ENCODE peak calls at places on chromosomes 6 and 20, in six cellular contexts. One of them, this sample, is unnamed.

GRCh38 chr20:12276011-12276673 is 358.4 kb downstream of the BTBD3 start:
- DNase-seq in ovary: no peak
- DNase-seq in heart right ventricle: no peak
- DNase-seq in spleen: no peak
- DNase-seq in iPS DF 6.9: no peak
- DNase-seq in astrocyte of the spinal cord: no peak
- DNase-seq in this sample: no peak

GRCh38 chr6:36368921-36369880 is 18.3 kb downstream of the ETV7 start:
- DNase-seq in ovary: no peak
- DNase-seq in heart right ventricle: no peak
- DNase-seq in spleen: peak; percentile 63
- DNase-seq in iPS DF 6.9: no peak
- DNase-seq in astrocyte of the spinal cord: peak; percentile 58
- DNase-seq in this sample: peak; percentile 24

GRCh38 chr6:161186173-161186769 is 87.6 kb downstream of the AGPAT4 start:
- DNase-seq in ovary: no peak
- DNase-seq in heart right ventricle: no peak
- DNase-seq in spleen: no peak
- DNase-seq in iPS DF 6.9: no peak
- DNase-seq in astrocyte of the spinal cord: peak; percentile 78
- DNase-seq in this sample: no peak

GRCh38 chr6:143564484-143565017 is 53.0 kb upstream of the FUCA2 start:
- DNase-seq in ovary: no peak
- DNase-seq in heart right ventricle: peak; percentile 47
- DNase-seq in spleen: no peak
- DNase-seq in iPS DF 6.9: no peak
- DNase-seq in astrocyte of the spinal cord: no peak
- DNase-seq in this sample: no peak

GRCh38 chr20:57868310-57868709 is 158.5 kb upstream of the PMEPA1 start:
- DNase-seq in ovary: no peak
- DNase-seq in heart right ventricle: no peak
- DNase-seq in spleen: no peak
- DNase-seq in iPS DF 6.9: no peak
- DNase-seq in astrocyte of the spinal cord: no peak
- DNase-seq in this sample: no peak

GRCh38 chr6:158817298-158818007 is 1.7 kb downstream of the EZR start:
- DNase-seq in ovary: peak; percentile 32
- DNase-seq in heart right ventricle: peak; percentile 53
- DNase-seq in spleen: peak; percentile 83
- DNase-seq in iPS DF 6.9: no peak
- DNase-seq in astrocyte of the spinal cord: peak; percentile 44
- DNase-seq in this sample: no peak

GRCh38 chr6:113856011-113856551 is 1.1 kb upstream of the MARCKS start:
- DNase-seq in ovary: peak; percentile 9
- DNase-seq in heart right ventricle: peak; percentile 22
- DNase-seq in spleen: peak; percentile 74
- DNase-seq in iPS DF 6.9: no peak
- DNase-seq in astrocyte of the spinal cord: peak; percentile 74
- DNase-seq in this sample: peak; percentile 67

GRCh38 chr6:166167801-166168615 is at the start of gene TBXT:
- DNase-seq in ovary: no peak
- DNase-seq in heart right ventricle: no peak
- DNase-seq in spleen: no peak
- DNase-seq in iPS DF 6.9: no peak
- DNase-seq in astrocyte of the spinal cord: no peak
- DNase-seq in this sample: peak; percentile 10

GRCh38 chr20:25300496-25301170 is 52.7 kb downstream of the PYGB start:
- DNase-seq in ovary: no peak
- DNase-seq in heart right ventricle: no peak
- DNase-seq in spleen: no peak
- DNase-seq in iPS DF 6.9: no peak
- DNase-seq in astrocyte of the spinal cord: peak; percentile 34
- DNase-seq in this sample: no peak

GRCh38 chr6:157101166-157101565 is 222.2 kb downstream of the TMEM242 start:
- DNase-seq in ovary: no peak
- DNase-seq in heart right ventricle: no peak
- DNase-seq in spleen: no peak
- DNase-seq in iPS DF 6.9: no peak
- DNase-seq in astrocyte of the spinal cord: no peak
- DNase-seq in this sample: no peak

GRCh38 chr6:89073014-89073620 is 7.4 kb upstream of the PNRC1 start:
- DNase-seq in ovary: no peak
- DNase-seq in heart right ventricle: no peak
- DNase-seq in spleen: no peak
- DNase-seq in iPS DF 6.9: no peak
- DNase-seq in astrocyte of the spinal cord: no peak
- DNase-seq in this sample: no peak

GRCh38 chr20:62603021-62603906 is 39.0 kb upstream of the SLCO4A1 start:
- DNase-seq in ovary: no peak
- DNase-seq in heart right ventricle: peak; percentile 54
- DNase-seq in spleen: peak; percentile 94
- DNase-seq in iPS DF 6.9: no peak
- DNase-seq in astrocyte of the spinal cord: peak; percentile 64
- DNase-seq in this sample: peak; percentile 63

GRCh38 chr6:32194825-32195651 is 2.6 kb upstream of the GPSM3 start:
- DNase-seq in ovary: no peak
- DNase-seq in heart right ventricle: no peak
- DNase-seq in spleen: no peak
- DNase-seq in iPS DF 6.9: no peak
- DNase-seq in astrocyte of the spinal cord: peak; percentile 67
- DNase-seq in this sample: peak; percentile 76

DNA sequence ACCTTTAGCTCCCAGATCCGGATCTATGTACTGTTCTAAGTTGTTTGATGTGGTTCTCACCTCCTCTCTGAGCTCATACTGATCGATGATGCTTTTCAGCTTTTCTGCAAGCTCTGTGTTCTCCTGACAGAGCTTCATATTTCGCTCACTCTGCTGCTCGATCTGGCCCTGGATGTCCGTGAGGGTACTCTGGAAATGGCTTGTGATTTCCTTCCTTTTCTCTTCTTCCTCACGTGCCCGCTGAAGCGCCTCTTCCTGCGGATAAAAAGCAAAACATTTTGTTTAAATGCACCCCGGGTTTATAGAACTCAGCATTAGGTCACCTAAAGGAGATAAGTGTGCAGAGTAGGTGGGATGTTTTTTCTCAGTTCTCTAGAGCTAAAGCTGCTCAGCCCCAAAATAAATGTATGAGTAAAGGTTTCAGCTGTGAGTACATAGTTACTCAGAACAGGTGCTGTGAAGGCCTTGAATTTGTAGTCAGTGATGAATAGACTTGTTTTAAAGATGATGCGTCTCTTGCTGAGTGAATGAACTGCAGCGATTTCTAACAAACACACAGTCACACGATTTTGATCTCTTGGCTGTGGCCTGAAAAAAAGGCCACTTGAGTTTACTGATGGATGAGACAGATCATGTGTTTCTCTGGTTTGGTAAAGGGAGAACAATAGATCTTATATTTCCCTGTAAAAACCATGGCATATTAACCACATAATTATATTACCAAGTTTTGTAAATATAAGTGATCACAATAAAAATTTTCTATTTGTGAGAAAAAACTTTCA is 29.1 kb downstream of the TXLNB start:
- DNase-seq in ovary: no peak
- DNase-seq in heart right ventricle: no peak
- DNase-seq in spleen: no peak
- DNase-seq in iPS DF 6.9: no peak
- DNase-seq in astrocyte of the spinal cord: no peak
- DNase-seq in this sample: no peak
- H3K4me3 ChIP-seq in ovary: no peak overlapping the region
- H3K4me3 ChIP-seq in heart right ventricle: no peak overlapping the region
- H3K4me3 ChIP-seq in spleen: no peak overlapping the region
- H3K4me3 ChIP-seq in iPS DF 6.9: no peak overlapping the region
- H3K4me3 ChIP-seq in astrocyte of the spinal cord: no peak overlapping the region
- H3K4me3 ChIP-seq in this sample: no peak overlapping the region

DNA sequence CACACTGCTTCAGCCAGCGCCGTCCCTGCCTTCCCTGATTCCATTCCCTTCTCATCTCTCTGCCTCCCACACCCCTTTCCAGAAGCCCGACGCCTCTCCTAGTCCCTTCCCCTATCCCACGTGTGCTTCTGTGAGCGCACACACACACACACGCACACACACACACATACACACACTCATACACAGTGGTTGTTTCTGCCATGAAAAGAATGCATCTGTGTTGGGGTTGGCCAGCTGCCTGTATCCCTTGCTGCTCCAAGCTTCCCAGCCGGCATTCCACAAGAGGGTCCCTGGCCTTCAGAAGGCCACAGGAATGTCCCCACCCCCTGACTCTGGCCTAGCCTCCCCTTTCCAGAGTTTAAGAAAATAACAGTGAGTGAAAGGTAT is 51.7 kb downstream of the MOCS1 start:
- DNase-seq in ovary: peak; percentile 68
- DNase-seq in heart right ventricle: no peak
- DNase-seq in spleen: no peak
- DNase-seq in iPS DF 6.9: no peak
- DNase-seq in astrocyte of the spinal cord: peak; percentile 97
- DNase-seq in this sample: no peak
- H3K4me3 ChIP-seq in ovary: no peak overlapping the region
- H3K4me3 ChIP-seq in heart right ventricle: no peak overlapping the region
- H3K4me3 ChIP-seq in spleen: no peak overlapping the region
- H3K4me3 ChIP-seq in iPS DF 6.9: no peak overlapping the region
- H3K4me3 ChIP-seq in astrocyte of the spinal cord: no peak overlapping the region
- H3K4me3 ChIP-seq in this sample: no peak overlapping the region

DNA sequence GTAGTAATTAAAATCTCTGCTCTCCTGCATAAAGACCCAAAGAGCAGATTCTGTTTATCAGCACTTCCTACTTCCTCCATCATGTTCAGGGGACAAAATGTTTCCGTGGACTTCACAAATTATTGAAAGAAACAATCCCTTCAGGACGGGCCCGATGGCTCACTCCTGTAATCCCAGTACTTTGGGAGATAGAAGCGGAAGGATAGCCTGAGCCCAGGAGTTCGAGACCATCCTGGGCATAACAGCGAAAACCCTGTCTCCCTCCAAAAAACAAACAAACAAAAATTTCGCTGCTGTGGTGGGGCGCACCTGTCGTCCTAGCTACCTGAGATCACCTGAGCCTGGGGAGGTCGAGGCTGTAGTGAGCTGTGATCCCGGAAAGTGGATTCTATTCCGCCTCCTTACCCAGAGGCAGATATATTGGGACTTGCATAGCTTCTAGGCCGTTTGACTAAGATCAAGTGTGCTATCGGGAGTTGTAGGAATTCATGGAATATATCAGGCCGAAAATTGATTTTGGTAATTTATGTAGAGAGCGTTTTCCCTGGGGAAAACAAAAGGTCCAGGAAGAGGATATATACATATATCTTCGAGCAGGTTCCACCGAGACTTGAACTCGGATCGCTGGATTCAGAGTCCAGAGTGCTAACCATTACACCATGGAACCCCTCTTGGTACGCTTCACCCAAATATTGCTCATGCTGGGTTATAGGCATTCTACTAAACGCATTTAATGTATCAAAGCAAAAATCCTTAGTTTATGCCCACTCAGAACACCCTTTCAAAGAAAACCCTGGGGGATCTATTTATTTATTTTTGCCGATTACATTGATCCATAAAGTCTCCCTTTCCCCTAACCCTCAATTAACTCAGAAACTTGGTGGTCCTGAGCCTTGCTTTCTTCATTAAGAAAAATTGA is 74.5 kb upstream of the ZNF184 start:
- DNase-seq in ovary: no peak
- DNase-seq in heart right ventricle: no peak
- DNase-seq in spleen: no peak
- DNase-seq in iPS DF 6.9: no peak
- DNase-seq in astrocyte of the spinal cord: peak; percentile 62
- DNase-seq in this sample: peak; percentile 89
- H3K4me3 ChIP-seq in ovary: no peak overlapping the region
- H3K4me3 ChIP-seq in heart right ventricle: no peak overlapping the region
- H3K4me3 ChIP-seq in spleen: no peak overlapping the region
- H3K4me3 ChIP-seq in iPS DF 6.9: peak overlapping the region; percentile 84
- H3K4me3 ChIP-seq in astrocyte of the spinal cord: peak overlapping the region; percentile 38
- H3K4me3 ChIP-seq in this sample: peak overlapping the region; percentile 54

GRCh38 chr6:63805345-63805744 is 169.7 kb downstream of the PHF3 start:
- DNase-seq in ovary: no peak
- DNase-seq in heart right ventricle: no peak
- DNase-seq in spleen: no peak
- DNase-seq in iPS DF 6.9: no peak
- DNase-seq in astrocyte of the spinal cord: no peak
- DNase-seq in this sample: no peak

GRCh38 chr6:63804381-63804956 is 168.9 kb downstream of the PHF3 start:
- DNase-seq in ovary: no peak
- DNase-seq in heart right ventricle: no peak
- DNase-seq in spleen: no peak
- DNase-seq in iPS DF 6.9: no peak
- DNase-seq in astrocyte of the spinal cord: peak; percentile 85
- DNase-seq in this sample: peak; percentile 40

GRCh38 chr6:63807056-63807455 is 171.5 kb downstream of the PHF3 start:
- DNase-seq in ovary: no peak
- DNase-seq in heart right ventricle: no peak
- DNase-seq in spleen: no peak
- DNase-seq in iPS DF 6.9: no peak
- DNase-seq in astrocyte of the spinal cord: peak; percentile 22
- DNase-seq in this sample: peak; percentile 93

GRCh38 chr6:63806573-63806913 is 170.9 kb downstream of the PHF3 start:
- DNase-seq in ovary: no peak
- DNase-seq in heart right ventricle: no peak
- DNase-seq in spleen: no peak
- DNase-seq in iPS DF 6.9: no peak
- DNase-seq in astrocyte of the spinal cord: no peak
- DNase-seq in this sample: no peak

GRCh38 chr6:63805808-63806572 is 170.4 kb downstream of the PHF3 start:
- DNase-seq in ovary: no peak
- DNase-seq in heart right ventricle: no peak
- DNase-seq in spleen: no peak
- DNase-seq in iPS DF 6.9: no peak
- DNase-seq in astrocyte of the spinal cord: peak; percentile 85
- DNase-seq in this sample: peak; percentile 90
- H3K4me3 ChIP-seq in ovary: no peak overlapping the region
- H3K4me3 ChIP-seq in heart right ventricle: no peak overlapping the region
- H3K4me3 ChIP-seq in spleen: peak overlapping the region; percentile 14
- H3K4me3 ChIP-seq in iPS DF 6.9: no peak overlapping the region
- H3K4me3 ChIP-seq in astrocyte of the spinal cord: no peak overlapping the region
- H3K4me3 ChIP-seq in this sample: peak overlapping the region; percentile 36

GRCh38 chr6:138371720-138372119 is 6.0 kb upstream of the SMIM28 start:
- DNase-seq in ovary: no peak
- DNase-seq in heart right ventricle: no peak
- DNase-seq in spleen: no peak
- DNase-seq in iPS DF 6.9: no peak
- DNase-seq in astrocyte of the spinal cord: no peak
- DNase-seq in this sample: no peak

GRCh38 chr6:138370631-138371451 is 6.9 kb upstream of the SMIM28 start:
- DNase-seq in ovary: no peak
- DNase-seq in heart right ventricle: no peak
- DNase-seq in spleen: no peak
- DNase-seq in iPS DF 6.9: no peak
- DNase-seq in astrocyte of the spinal cord: no peak
- DNase-seq in this sample: no peak

GRCh38 chr6:138374230-138374629 is 3.5 kb upstream of the SMIM28 start:
- DNase-seq in ovary: no peak
- DNase-seq in heart right ventricle: no peak
- DNase-seq in spleen: no peak
- DNase-seq in iPS DF 6.9: no peak
- DNase-seq in astrocyte of the spinal cord: no peak
- DNase-seq in this sample: no peak

GRCh38 chr6:138372711-138373463 is 4.8 kb upstream of the SMIM28 start:
- DNase-seq in ovary: no peak
- DNase-seq in heart right ventricle: no peak
- DNase-seq in spleen: no peak
- DNase-seq in iPS DF 6.9: no peak
- DNase-seq in astrocyte of the spinal cord: peak; percentile 36
- DNase-seq in this sample: peak; percentile 74

GRCh38 chr6:138371452-138371711 is 6.3 kb upstream of the SMIM28 start:
- DNase-seq in ovary: no peak
- DNase-seq in heart right ventricle: no peak
- DNase-seq in spleen: no peak
- DNase-seq in iPS DF 6.9: no peak
- DNase-seq in astrocyte of the spinal cord: no peak
- DNase-seq in this sample: no peak
- H3K4me3 ChIP-seq in ovary: no peak overlapping the region
- H3K4me3 ChIP-seq in heart right ventricle: no peak overlapping the region
- H3K4me3 ChIP-seq in spleen: no peak overlapping the region
- H3K4me3 ChIP-seq in iPS DF 6.9: no peak overlapping the region
- H3K4me3 ChIP-seq in astrocyte of the spinal cord: no peak overlapping the region
- H3K4me3 ChIP-seq in this sample: no peak overlapping the region

GRCh38 chr20:51022803-51023616 is at the start of gene KCNG1:
- DNase-seq in ovary: no peak
- DNase-seq in heart right ventricle: peak; percentile 70
- DNase-seq in spleen: peak; percentile 85
- DNase-seq in iPS DF 6.9: no peak
- DNase-seq in astrocyte of the spinal cord: peak; percentile 79
- DNase-seq in this sample: peak; percentile 90
- H3K4me3 ChIP-seq in ovary: peak within 1 kb of the TSS; percentile 45
- H3K4me3 ChIP-seq in heart right ventricle: peak within 1 kb of the TSS; percentile 19
- H3K4me3 ChIP-seq in spleen: peak within 1 kb of the TSS; percentile 47
- H3K4me3 ChIP-seq in iPS DF 6.9: peak within 1 kb of the TSS; percentile 59
- H3K4me3 ChIP-seq in astrocyte of the spinal cord: peak within 1 kb of the TSS; percentile 78
- H3K4me3 ChIP-seq in this sample: peak within 1 kb of the TSS; percentile 64

This sample was measured in A673.